ENCODE peak calls at places on chromosome 4, in six cellular contexts. One of them, this sample, is unnamed.

GRCh38 chr4:89446193-89446592 is 138.6 kb upstream of the GPRIN3 start:
- DNase-seq in endodermal cell: no peak
- DNase-seq in SW 1271: no peak
- DNase-seq in NCI-H510A treated with DMSO at 0.1 percent for 48 hours: no peak
- DNase-seq in M059J: no peak
- DNase-seq in NCI-H774: no peak
- DNase-seq in this sample: no peak

GRCh38 chr4:108693819-108694218 is 43.4 kb downstream of the OSTC start:
- DNase-seq in endodermal cell: no peak
- DNase-seq in SW 1271: no peak
- DNase-seq in NCI-H510A treated with DMSO at 0.1 percent for 48 hours: peak; percentile 2
- DNase-seq in M059J: no peak
- DNase-seq in NCI-H774: no peak
- DNase-seq in this sample: no peak

GRCh38 chr4:112717856-112718255 is 80.9 kb downstream of the LARP7 start:
- DNase-seq in endodermal cell: no peak
- DNase-seq in SW 1271: no peak
- DNase-seq in NCI-H510A treated with DMSO at 0.1 percent for 48 hours: no peak
- DNase-seq in M059J: no peak
- DNase-seq in NCI-H774: no peak
- DNase-seq in this sample: no peak

GRCh38 chr4:86358176-86358701 is 1.6 kb downstream of the MAPK10 start:
- DNase-seq in endodermal cell: no peak
- DNase-seq in SW 1271: no peak
- DNase-seq in NCI-H510A treated with DMSO at 0.1 percent for 48 hours: peak; percentile 45
- DNase-seq in M059J: no peak
- DNase-seq in NCI-H774: no peak
- DNase-seq in this sample: no peak

GRCh38 chr4:173505924-173506779 is 23.9 kb downstream of the HAND2 start:
- DNase-seq in endodermal cell: peak; percentile 92
- DNase-seq in SW 1271: peak; percentile 1
- DNase-seq in NCI-H510A treated with DMSO at 0.1 percent for 48 hours: peak; percentile 12
- DNase-seq in M059J: peak; percentile 41
- DNase-seq in NCI-H774: peak; percentile 25
- DNase-seq in this sample: peak; percentile 87

GRCh38 chr4:86043755-86044592 is 315.9 kb downstream of the MAPK10 start:
- DNase-seq in endodermal cell: peak; percentile 43
- DNase-seq in SW 1271: peak; percentile 11
- DNase-seq in NCI-H510A treated with DMSO at 0.1 percent for 48 hours: peak; percentile 60
- DNase-seq in M059J: peak; percentile 66
- DNase-seq in NCI-H774: peak; percentile 18
- DNase-seq in this sample: peak; percentile 15

GRCh38 chr4:144449623-144450022 is 196.3 kb upstream of the HHIP start:
- DNase-seq in endodermal cell: no peak
- DNase-seq in SW 1271: no peak
- DNase-seq in NCI-H510A treated with DMSO at 0.1 percent for 48 hours: no peak
- DNase-seq in M059J: peak; percentile 3
- DNase-seq in NCI-H774: no peak
- DNase-seq in this sample: no peak

GRCh38 chr4:30755306-30755705 is 35.1 kb downstream of the PCDH7 start:
- DNase-seq in endodermal cell: no peak
- DNase-seq in SW 1271: no peak
- DNase-seq in NCI-H510A treated with DMSO at 0.1 percent for 48 hours: no peak
- DNase-seq in M059J: peak; percentile 12
- DNase-seq in NCI-H774: no peak
- DNase-seq in this sample: no peak

GRCh38 chr4:85787133-85787532 is 312.2 kb downstream of the ARHGAP24 start:
- DNase-seq in endodermal cell: no peak
- DNase-seq in SW 1271: peak; percentile 0
- DNase-seq in NCI-H510A treated with DMSO at 0.1 percent for 48 hours: no peak
- DNase-seq in M059J: peak; percentile 82
- DNase-seq in NCI-H774: no peak
- DNase-seq in this sample: no peak

GRCh38 chr4:42562016-42562415 is 94.9 kb downstream of the ATP8A1 start:
- DNase-seq in endodermal cell: no peak
- DNase-seq in SW 1271: no peak
- DNase-seq in NCI-H510A treated with DMSO at 0.1 percent for 48 hours: no peak
- DNase-seq in M059J: peak; percentile 24
- DNase-seq in NCI-H774: no peak
- DNase-seq in this sample: no peak

GRCh38 chr4:97910005-97910404 is 233.3 kb downstream of the STPG2 start:
- DNase-seq in endodermal cell: peak; percentile 69
- DNase-seq in SW 1271: no peak
- DNase-seq in NCI-H510A treated with DMSO at 0.1 percent for 48 hours: peak; percentile 5
- DNase-seq in M059J: no peak
- DNase-seq in NCI-H774: no peak
- DNase-seq in this sample: no peak